ENCODE peak calls at places on chromosomes 1 and 21, in eight cellular contexts. R is stimulated activated CD4-positive, alpha-beta T cell treated with anti-CD3 and anti-CD28 coated beads, Interleukin-1b, Interleukin-23, amount 100 ng/mL, for 4 hours; J is RWPE1; F is AG08395; X is amygdala; U is effector CD8-positive, alpha-beta T cell; Y is NB4; H is Jurkat, Clone E6-1. E is an unnamed sample.

GRCh38 chr1:229943988-229944743 is 122.9 kb upstream of the GALNT2 start:
- DNase-seq in F (no peak), R (no peak), J (no peak), H (no peak), U (no peak), Y (peak; percentile 3), X (no peak), E (no peak)

GRCh38 chr1:201299968-201300367 is 16.7 kb downstream of the PKP1 start:
- DNase-seq in X (no peak), F (peak; percentile 70), J (peak; percentile 97), U (no peak), R (no peak), Y (no peak), H (no peak), E (no peak)

GRCh38 chr1:156102634-156103511 is 11.6 kb upstream of the LMNA start:
- DNase-seq in F (no peak), R (no peak), Y (peak; percentile 43), U (no peak), J (no peak), H (no peak), X (no peak), E (no peak)

GRCh38 chr21:44571296-44571695 is 2.2 kb upstream of the KRTAP10-4 start:
- DNase-seq in Y (no peak), X (no peak), F (no peak), R (no peak), J (no peak), H (no peak), U (no peak), E (no peak)

GRCh38 chr1:186967659-186968394 is 139.1 kb downstream of the PLA2G4A start:
- DNase-seq in U (no peak), Y (no peak), J (peak; percentile 22), R (no peak), H (no peak), F (peak; percentile 17), X (no peak), E (no peak)

GRCh38 chr1:156600733-156601121 is 552 bp downstream of the GPATCH4 start:
- DNase-seq in H (no peak), J (no peak), F (no peak), U (no peak), R (no peak), X (no peak), Y (peak; percentile 43), E (no peak)

GRCh38 chr1:240737761-240738265 is 125.9 kb upstream of the GREM2 start:
- DNase-seq in F (peak; percentile 14), U (no peak), R (no peak), H (no peak), Y (no peak), J (no peak), X (no peak), E (no peak)

GRCh38 chr1:95353185-95353584 is 119.2 kb downstream of the RWDD3 start:
- DNase-seq in F (no peak), R (no peak), J (no peak), U (no peak), H (no peak), Y (no peak), X (no peak), E (no peak)

GRCh38 chr1:28370220-28371010 is 875 bp downstream of the PHACTR4 start:
- DNase-seq in X (no peak), Y (peak; percentile 62), F (peak; percentile 71), U (no peak), R (no peak), J (no peak), H (no peak), E (no peak)

GRCh38 chr1:179263121-179263520 is 30.5 kb upstream of the SOAT1 start:
- DNase-seq in H (no peak), X (no peak), F (no peak), U (no peak), R (no peak), J (no peak), Y (no peak), E (no peak)

GRCh38 chr1:44834328-44834727 is 8.7 kb downstream of the PTCH2 start:
- DNase-seq in U (no peak), R (no peak), H (no peak), F (no peak), Y (no peak), J (no peak), X (no peak), E (no peak)

GRCh38 chr1:201536542-201536941 is 2.4 kb upstream of the NAV1 start:
- DNase-seq in R (no peak), H (no peak), J (peak; percentile 78), U (no peak), X (no peak), Y (no peak), F (peak; percentile 88), E (no peak)

GRCh38 chr1:199102239-199102638 is 463.4 kb downstream of the PTPRC start:
- DNase-seq in F (no peak), R (no peak), U (no peak), H (no peak), Y (peak; percentile 36), J (no peak), X (no peak), E (no peak)

GRCh38 chr1:244590670-244591069 is 62.3 kb upstream of the DESI2 start:
- DNase-seq in X (no peak), U (no peak), R (no peak), F (no peak), J (no peak), H (no peak), Y (no peak), E (no peak)

GRCh38 chr1:21439721-21440629 is at the start of gene NBPF3:
- DNase-seq in X (peak; percentile 79), J (peak; percentile 59), H (no peak), F (peak; percentile 91), R (peak; percentile 76), Y (peak; percentile 83), U (peak; percentile 62), E (peak; percentile 83)

GRCh38 chr1:42221952-42222606 is 57.5 kb upstream of the GUCA2A start:
- DNase-seq in X (no peak), Y (no peak), J (peak; percentile 9), U (no peak), F (no peak), H (no peak), R (no peak), E (no peak)

GRCh38 chr1:3491291-3492246 is 37.1 kb downstream of the ARHGEF16 start:
- DNase-seq in R (peak; percentile 82), J (peak; percentile 66), X (peak; percentile 45), F (peak; percentile 86), U (peak; percentile 80), H (peak; percentile 31), Y (peak; percentile 74), E (peak; percentile 11)

GRCh38 chr1:186283374-186283773 is 91.7 kb downstream of the TPR start:
- DNase-seq in R (no peak), Y (no peak), U (no peak), J (no peak), F (no peak), X (no peak), H (no peak), E (no peak)

GRCh38 chr1:145782166-145783099 is 41.5 kb downstream of the RNF115 start:
- DNase-seq in X (no peak), J (peak; percentile 79), R (no peak), Y (no peak), U (no peak), H (no peak), F (peak; percentile 66), E (no peak)

E was measured in hypothalamus.